ENCODE peak calls at places on chromosomes 13 and 19, in eight cellular contexts. One of them, this sample, is unnamed.

GRCh38 chr19:20388826-20389225 is 176.8 kb downstream of the ZNF737 start:
- DNase-seq in cardiac fibroblast: no peak
- DNase-seq in fibroblast of lung: no peak
- DNase-seq in posterior vena cava: no peak
- DNase-seq in stimulated activated naive CD4-positive, alpha-beta T cell treated with Interleukin-2 at 50 U/mL for 16 hours: no peak
- DNase-seq in upper lobe of right lung: no peak
- DNase-seq in kidney tubule cell: peak; percentile 69
- DNase-seq in skeletal muscle cell: no peak
- DNase-seq in this sample: no peak

GRCh38 chr13:87777395-87777794 is 106.2 kb downstream of the SLITRK5 start:
- DNase-seq in cardiac fibroblast: no peak
- DNase-seq in fibroblast of lung: peak; percentile 31
- DNase-seq in posterior vena cava: no peak
- DNase-seq in stimulated activated naive CD4-positive, alpha-beta T cell treated with Interleukin-2 at 50 U/mL for 16 hours: no peak
- DNase-seq in upper lobe of right lung: no peak
- DNase-seq in kidney tubule cell: peak; percentile 2
- DNase-seq in skeletal muscle cell: peak; percentile 4
- DNase-seq in this sample: no peak

GRCh38 chr13:19978830-19979437 is 20.4 kb downstream of the ZMYM2 start:
- DNase-seq in cardiac fibroblast: no peak
- DNase-seq in fibroblast of lung: no peak
- DNase-seq in posterior vena cava: no peak
- DNase-seq in stimulated activated naive CD4-positive, alpha-beta T cell treated with Interleukin-2 at 50 U/mL for 16 hours: no peak
- DNase-seq in upper lobe of right lung: no peak
- DNase-seq in kidney tubule cell: no peak
- DNase-seq in skeletal muscle cell: no peak
- DNase-seq in this sample: no peak

GRCh38 chr13:59086147-59086546 is 1077.6 kb downstream of the DIAPH3 start:
- DNase-seq in cardiac fibroblast: peak; percentile 16
- DNase-seq in fibroblast of lung: peak; percentile 57
- DNase-seq in posterior vena cava: no peak
- DNase-seq in stimulated activated naive CD4-positive, alpha-beta T cell treated with Interleukin-2 at 50 U/mL for 16 hours: no peak
- DNase-seq in upper lobe of right lung: no peak
- DNase-seq in kidney tubule cell: peak; percentile 85
- DNase-seq in skeletal muscle cell: peak; percentile 25
- DNase-seq in this sample: no peak

GRCh38 chr13:113299951-113300350 is 2.9 kb downstream of the LAMP1 start:
- DNase-seq in cardiac fibroblast: peak; percentile 8
- DNase-seq in fibroblast of lung: peak; percentile 19
- DNase-seq in posterior vena cava: no peak
- DNase-seq in stimulated activated naive CD4-positive, alpha-beta T cell treated with Interleukin-2 at 50 U/mL for 16 hours: no peak
- DNase-seq in upper lobe of right lung: no peak
- DNase-seq in kidney tubule cell: peak; percentile 60
- DNase-seq in skeletal muscle cell: no peak
- DNase-seq in this sample: no peak

GRCh38 chr19:5125797-5126497 is 157.0 kb downstream of the KDM4B start:
- DNase-seq in cardiac fibroblast: peak; percentile 61
- DNase-seq in fibroblast of lung: no peak
- DNase-seq in posterior vena cava: no peak
- DNase-seq in stimulated activated naive CD4-positive, alpha-beta T cell treated with Interleukin-2 at 50 U/mL for 16 hours: no peak
- DNase-seq in upper lobe of right lung: no peak
- DNase-seq in kidney tubule cell: no peak
- DNase-seq in skeletal muscle cell: no peak
- DNase-seq in this sample: no peak

GRCh38 chr19:50328257-50329145 is 676 bp downstream of the KCNC3 start:
- DNase-seq in cardiac fibroblast: peak; percentile 2
- DNase-seq in fibroblast of lung: no peak
- DNase-seq in posterior vena cava: peak; percentile 83
- DNase-seq in stimulated activated naive CD4-positive, alpha-beta T cell treated with Interleukin-2 at 50 U/mL for 16 hours: peak; percentile 47
- DNase-seq in upper lobe of right lung: peak; percentile 79
- DNase-seq in kidney tubule cell: no peak
- DNase-seq in skeletal muscle cell: no peak
- DNase-seq in this sample: no peak

GRCh38 chr19:46487178-46487801 is 8.4 kb downstream of the PNMA8B start:
- DNase-seq in cardiac fibroblast: no peak
- DNase-seq in fibroblast of lung: no peak
- DNase-seq in posterior vena cava: no peak
- DNase-seq in stimulated activated naive CD4-positive, alpha-beta T cell treated with Interleukin-2 at 50 U/mL for 16 hours: no peak
- DNase-seq in upper lobe of right lung: no peak
- DNase-seq in kidney tubule cell: no peak
- DNase-seq in skeletal muscle cell: no peak
- DNase-seq in this sample: no peak

GRCh38 chr19:10214784-10215183 is 16.3 kb downstream of the S1PR2 start:
- DNase-seq in cardiac fibroblast: peak; percentile 39
- DNase-seq in fibroblast of lung: no peak
- DNase-seq in posterior vena cava: no peak
- DNase-seq in stimulated activated naive CD4-positive, alpha-beta T cell treated with Interleukin-2 at 50 U/mL for 16 hours: no peak
- DNase-seq in upper lobe of right lung: no peak
- DNase-seq in kidney tubule cell: peak; percentile 42
- DNase-seq in skeletal muscle cell: no peak
- DNase-seq in this sample: no peak

GRCh38 chr13:20188649-20189553 is 3.8 kb downstream of the GJB2 start:
- DNase-seq in cardiac fibroblast: no peak
- DNase-seq in fibroblast of lung: no peak
- DNase-seq in posterior vena cava: peak; percentile 81
- DNase-seq in stimulated activated naive CD4-positive, alpha-beta T cell treated with Interleukin-2 at 50 U/mL for 16 hours: no peak
- DNase-seq in upper lobe of right lung: peak; percentile 74
- DNase-seq in kidney tubule cell: no peak
- DNase-seq in skeletal muscle cell: no peak
- DNase-seq in this sample: no peak

GRCh38 chr13:99151516-99151915 is 49.1 kb upstream of the UBAC2 start:
- DNase-seq in cardiac fibroblast: peak; percentile 36
- DNase-seq in fibroblast of lung: peak; percentile 35
- DNase-seq in posterior vena cava: no peak
- DNase-seq in stimulated activated naive CD4-positive, alpha-beta T cell treated with Interleukin-2 at 50 U/mL for 16 hours: no peak
- DNase-seq in upper lobe of right lung: no peak
- DNase-seq in kidney tubule cell: peak; percentile 65
- DNase-seq in skeletal muscle cell: peak; percentile 33
- DNase-seq in this sample: peak; percentile 54

This sample was measured in stimulated activated effector memory CD8-positive, alpha-beta T cell treated with anti-CD3 and anti-CD28 coated beads, Interleukin-12 subunit alpha, Interleukin-12 subunit beta, amount 100 ng/mL, for 72 hours.